ENCODE peak calls at places on chromosomes 7 and 10, in five cellular contexts. Z, D, W, H and X are unnamed samples.

GRCh38 chr7:7181519-7182155 is 707 bp upstream of the C1GALT1 start:
- DNase-seq in Z (peak), D (no peak), W (peak), H (no peak), X (peak)

GRCh38 chr7:4809091-4809591 is 33.7 kb downstream of the AP5Z1 start:
- DNase-seq in Z (no peak), D (no peak), W (no peak), H (peak), X (no peak)

GRCh38 chr10:78892383-78893191 is 176.2 kb upstream of the ZMIZ1 start:
- DNase-seq in Z (no peak), D (no peak), W (no peak), H (peak), X (no peak)

GRCh38 chr7:18693401-18693800 is 197.9 kb downstream of the HDAC9 start:
- DNase-seq in Z (no peak), D (no peak), W (no peak), H (no peak), X (no peak)

GRCh38 chr10:31782701-31783100 is 145.9 kb downstream of the ARHGAP12 start:
- DNase-seq in Z (peak), D (no peak), W (no peak), H (no peak), X (no peak)

GRCh38 chr10:13862541-13863233 is 275.9 kb downstream of the PRPF18 start:
- DNase-seq in Z (no peak), D (no peak), W (no peak), H (no peak), X (no peak)

GRCh38 chr10:50592961-50593418 is 30.8 kb downstream of the SGMS1 start:
- DNase-seq in Z (no peak), D (no peak), W (no peak), H (no peak), X (no peak)

GRCh38 chr10:104824378-104825006 is 183.4 kb downstream of the SORCS3 start:
- DNase-seq in Z (peak), D (no peak), W (no peak), H (no peak), X (peak)

GRCh38 chr7:30988346-30989005 is 24.7 kb downstream of the GHRHR start:
- DNase-seq in Z (peak), D (no peak), W (peak), H (no peak), X (peak)

GRCh38 chr10:79185796-79186374 is 117.1 kb downstream of the ZMIZ1 start:
- DNase-seq in Z (peak), D (no peak), W (no peak), H (no peak), X (no peak)

GRCh38 chr10:97889461-97890265 is 40.0 kb downstream of the GOLGA7B start:
- DNase-seq in Z (no peak), D (no peak), W (no peak), H (no peak), X (no peak)

GRCh38 chr7:51055039-51055840 is 261.4 kb downstream of the COBL start:
- DNase-seq in Z (no peak), D (no peak), W (no peak), H (no peak), X (no peak)

GRCh38 chr7:32515890-32516550 is 20.7 kb downstream of the AVL9 start:
- DNase-seq in Z (no peak), D (no peak), W (no peak), H (no peak), X (no peak)

GRCh38 chr10:133528845-133529575 is 1.8 kb downstream of the CYP2E1 start:
- DNase-seq in Z (peak), D (no peak), W (no peak), H (no peak), X (peak)

GRCh38 chr7:1015631-1016121 is 28.7 kb upstream of the GPR146 start:
- DNase-seq in Z (no peak), D (no peak), W (no peak), H (no peak), X (no peak)

GRCh38 chr7:113657603-113658002 is 261.2 kb downstream of the PPP1R3A start:
- DNase-seq in Z (no peak), D (no peak), W (no peak), H (no peak), X (no peak)

GRCh38 chr10:131206136-131206995 is 105.2 kb downstream of the TCERG1L start:
- DNase-seq in Z (peak), D (no peak), W (no peak), H (no peak), X (no peak)

GRCh38 chr10:93437946-93438795 is 44.0 kb downstream of the MYOF start:
- DNase-seq in Z (peak), D (no peak), W (no peak), H (no peak), X (no peak)

GRCh38 chr7:15751191-15751701 is 64.8 kb upstream of the MEOX2 start:
- DNase-seq in Z (no peak), D (no peak), W (no peak), H (no peak), X (no peak)

GRCh38 chr7:27697861-27698430 is 35.3 kb upstream of the HIBADH start:
- DNase-seq in Z (peak), D (peak), W (peak), H (no peak), X (no peak)

GRCh38 chr10:116417821-116418220 is 9.8 kb upstream of the PNLIPRP3 start:
- DNase-seq in Z (no peak), D (no peak), W (no peak), H (no peak), X (no peak)

GRCh38 chr10:95550073-95550672 is 11.0 kb downstream of the SORBS1 start:
- DNase-seq in Z (peak), D (no peak), W (no peak), H (no peak), X (no peak)

GRCh38 chr7:54542920-54543539 is 855 bp downstream of the VSTM2A start:
- DNase-seq in Z (no peak), D (no peak), W (no peak), H (no peak), X (no peak)

GRCh38 chr10:5894458-5894857 is 4.4 kb downstream of the FBH1 start:
- DNase-seq in Z (no peak), D (no peak), W (no peak), H (no peak), X (no peak)

GRCh38 chr10:5895365-5895764 is 5.3 kb downstream of the FBH1 start:
- DNase-seq in Z (no peak), D (no peak), W (no peak), H (no peak), X (no peak)

GRCh38 chr10:5892007-5892406 is 2.0 kb downstream of the FBH1 start:
- DNase-seq in Z (no peak), D (no peak), W (no peak), H (no peak), X (no peak)

GRCh38 chr10:5894873-5895272 is 4.8 kb downstream of the FBH1 start:
- DNase-seq in Z (no peak), D (no peak), W (no peak), H (no peak), X (no peak)

GRCh38 chr10:5893321-5893720 is 3.3 kb downstream of the FBH1 start:
- DNase-seq in Z (no peak), D (no peak), W (no peak), H (no peak), X (no peak)
- TF ChIP-seq POLR2A in Z (no peak), D (no peak), W (no peak), H (no peak), X (no peak)

GRCh38 chr7:159059629-159060028 is 85.0 kb downstream of the VIPR2 start:
- DNase-seq in Z (no peak), D (no peak), W (no peak), H (no peak), X (no peak)
- H3K4me3 ChIP-seq in Z (no peak), D (no peak), W (no peak), H (no peak), X (no peak)

DNA sequence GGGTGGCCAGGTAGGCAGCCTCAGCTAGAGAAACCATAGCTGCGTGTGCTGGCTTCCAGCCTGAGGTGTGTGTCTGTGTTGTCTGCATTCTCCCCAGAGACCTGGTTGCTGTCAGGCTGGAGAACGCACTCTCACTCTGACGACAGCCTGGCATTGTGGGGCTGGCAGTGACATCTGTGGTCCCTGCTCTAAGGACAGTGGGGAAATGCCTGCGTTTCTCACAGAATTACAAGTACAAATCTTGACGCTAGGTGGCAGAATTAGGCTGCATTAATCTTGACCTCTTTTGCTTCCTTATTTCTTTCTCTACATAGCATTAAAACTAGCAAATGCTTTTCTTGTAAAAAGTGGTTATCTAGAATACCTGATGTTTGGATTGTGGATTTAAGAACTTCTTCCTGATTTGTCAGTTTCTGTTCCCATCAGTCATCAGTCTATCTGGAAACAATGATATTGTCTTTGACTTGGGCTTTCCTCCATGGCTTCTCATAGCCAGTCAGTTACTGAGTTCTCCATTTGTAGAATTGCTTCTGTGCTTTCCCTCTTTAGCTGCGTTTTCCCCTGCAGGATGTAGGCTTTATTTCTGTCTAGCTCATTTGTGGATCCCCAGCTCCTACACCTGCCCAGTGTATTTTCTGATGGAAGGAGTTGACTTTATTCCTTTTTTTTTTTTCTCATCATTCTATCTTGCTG is 86.0 kb downstream of the FANK1 start:
- DNase-seq in Z (no peak), D (no peak), W (peak), H (no peak), X (no peak)
- TF ChIP-seq CTCF in Z (no peak), D (peak), W (peak), H (peak), X (peak)

DNA sequence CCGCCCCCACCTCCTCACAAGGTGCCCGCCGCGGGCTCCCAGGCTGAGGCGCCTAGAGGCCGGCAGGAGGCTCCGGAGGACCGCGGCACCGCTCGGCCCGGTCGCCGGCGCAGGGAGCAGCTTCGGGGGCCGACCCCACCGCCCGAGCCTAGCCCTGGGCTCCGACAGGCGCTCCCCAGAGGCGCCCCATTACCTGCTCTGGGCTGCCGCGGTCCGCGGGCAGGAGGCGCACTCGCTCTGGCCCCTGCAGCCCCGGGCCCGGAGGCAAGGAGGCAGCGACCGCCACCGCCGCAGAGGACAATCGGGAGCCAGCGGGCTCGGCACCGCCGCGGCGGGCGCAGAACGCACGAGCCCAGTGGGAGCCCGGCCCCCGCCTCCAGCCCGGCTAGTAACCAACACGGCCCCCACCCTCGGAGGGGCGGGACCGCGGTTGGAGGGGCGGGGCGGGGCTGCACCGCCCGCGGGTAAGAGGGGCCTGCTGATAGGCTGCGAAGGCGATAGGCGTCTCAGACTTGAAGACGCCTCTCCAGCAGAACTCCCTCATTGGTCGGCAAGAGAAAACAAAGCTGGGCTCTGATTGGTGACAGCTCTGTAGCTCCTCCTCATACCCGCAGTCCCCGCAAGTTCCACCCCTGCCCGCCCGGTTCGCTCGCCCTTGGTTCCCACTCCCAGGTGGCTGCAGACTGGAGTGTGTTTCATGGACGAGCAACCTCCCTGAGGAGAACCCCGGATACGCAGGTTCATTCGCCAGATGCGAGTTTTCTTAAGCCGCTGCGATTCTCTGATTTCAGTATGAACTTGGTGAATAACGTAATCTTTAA is at the start of gene MPP7:
- DNase-seq in Z (peak), D (peak), W (peak), H (peak), X (peak)
- TF ChIP-seq POLR2A in Z (peak), D (no peak), W (peak), H (peak), X (no peak)

DNA sequence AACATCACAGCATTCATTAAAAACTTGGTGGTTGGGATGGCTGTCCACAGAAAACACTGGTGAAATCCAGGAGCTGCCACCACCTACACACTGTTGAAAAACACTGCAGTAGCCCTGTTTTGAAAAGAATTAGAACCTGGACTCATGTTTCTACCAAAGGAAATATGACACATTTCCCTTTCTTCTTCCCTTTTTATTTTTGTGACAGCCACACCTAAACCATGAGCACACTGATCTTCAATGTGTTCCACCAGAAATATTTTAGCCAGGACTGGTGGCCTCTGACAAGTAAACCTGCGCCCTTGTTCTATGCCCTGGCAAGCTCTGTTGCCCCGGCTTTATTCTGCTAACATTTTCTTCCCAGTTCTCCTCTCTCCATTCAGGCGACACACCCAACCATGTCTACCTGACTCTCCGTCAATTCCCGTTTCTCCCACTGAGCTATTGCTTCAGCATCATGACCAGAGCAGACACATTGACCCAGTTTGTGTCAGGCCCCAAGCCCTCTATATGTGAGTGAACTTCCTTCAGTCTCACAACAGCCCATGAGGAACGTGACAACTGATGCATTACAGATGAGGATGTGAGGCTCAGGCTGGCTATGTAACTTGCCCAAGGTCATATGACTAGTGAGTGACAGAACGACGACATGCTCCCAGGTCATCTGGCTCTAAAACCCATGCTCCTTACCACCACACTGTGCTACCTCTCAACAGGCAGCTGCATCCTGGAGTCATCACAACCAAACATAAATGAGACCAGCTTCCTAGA is 3.5 kb downstream of the TMEM140 start:
- DNase-seq in Z (no peak), D (no peak), W (no peak), H (no peak), X (no peak)
- H3K4me3 ChIP-seq in Z (no peak), D (no peak), W (no peak), H (no peak), X (peak)

GRCh38 chr10:90658791-90659190 is 199.0 kb downstream of the HTR7 start:
- DNase-seq in Z (no peak), D (no peak), W (no peak), H (no peak), X (no peak)
- TF ChIP-seq CTCF in Z (no peak), D (no peak), W (no peak), H (no peak), X (no peak)

GRCh38 chr10:19046709-19047108 is 1.9 kb upstream of the MALRD1 start:
- DNase-seq in Z (no peak), D (no peak), W (no peak), H (no peak), X (no peak)
- TF ChIP-seq POLR2A in Z (no peak), D (no peak), W (no peak), H (no peak), X (no peak)

GRCh38 chr7:20738517-20739481 is 47.9 kb downstream of the SP8 start:
- DNase-seq in Z (no peak), D (no peak), W (no peak), H (no peak), X (no peak)
- H3K4me3 ChIP-seq in Z (no peak), D (no peak), W (no peak), H (no peak), X (no peak)